ENCODE peak calls at places on chromosome 6, in six cellular contexts. J is HepG2, T is H1, X is GM12892, P is K562, F is GM12878. Z is an unnamed sample.

GRCh38 chr6:67630146-67630545 is 1004.9 kb upstream of the ADGRB3 start:
- DNase-seq in F (no peak), X (no peak), P (no peak), T (no peak), J (no peak), Z (no peak)

GRCh38 chr6:111576302-111576701 is 29.4 kb downstream of the TRAF3IP2 start:
- DNase-seq in J (no peak), T (no peak), X (no peak), F (no peak), P (no peak), Z (no peak)

GRCh38 chr6:126072834-126073233 is 86.5 kb downstream of the TRMT11 start:
- DNase-seq in F (no peak), J (no peak), X (no peak), P (no peak), T (no peak), Z (no peak)

GRCh38 chr6:121932071-121933009 is 467.1 kb upstream of the HSF2 start:
- DNase-seq in T (peak; percentile 49), F (no peak), P (no peak), X (no peak), J (peak; percentile 10), Z (no peak)

GRCh38 chr6:140237251-140237650 is 862.8 kb upstream of the CITED2 start:
- DNase-seq in J (no peak), P (no peak), T (no peak), X (no peak), F (no peak), Z (no peak)

GRCh38 chr6:26383624-26384417 is 913 bp downstream of the BTN2A2 start:
- DNase-seq in P (peak; percentile 40), X (no peak), J (no peak), T (peak; percentile 57), F (no peak), Z (no peak)

GRCh38 chr6:132235596-132236280 is 165.5 kb downstream of the MOXD1 start:
- DNase-seq in T (no peak), P (no peak), J (no peak), F (no peak), X (no peak), Z (no peak)

GRCh38 chr6:107968081-107968480 is 10.1 kb upstream of the SEC63 start:
- DNase-seq in J (no peak), X (no peak), T (no peak), F (no peak), P (no peak), Z (no peak)

GRCh38 chr6:71284785-71285184 is 3.8 kb upstream of the OGFRL1 start:
- DNase-seq in J (no peak), F (no peak), P (no peak), T (no peak), X (no peak), Z (no peak)

GRCh38 chr6:11971154-11971553 is 41.0 kb upstream of the HIVEP1 start:
- DNase-seq in J (no peak), F (no peak), T (no peak), X (no peak), P (no peak), Z (no peak)

GRCh38 chr6:8845691-8846090 is 410.3 kb upstream of the SLC35B3 start:
- DNase-seq in J (no peak), P (no peak), X (no peak), T (no peak), F (no peak), Z (no peak)

GRCh38 chr6:37552267-37552666 is 52.6 kb upstream of the CCDC167 start:
- DNase-seq in T (no peak), J (no peak), X (no peak), F (no peak), P (no peak), Z (no peak)

GRCh38 chr6:10401632-10402223 is 13.1 kb downstream of the TFAP2A start:
- DNase-seq in X (no peak), F (no peak), J (no peak), T (no peak), P (peak; percentile 29), Z (no peak)

GRCh38 chr6:80636689-80637088 is 530.2 kb downstream of the BCKDHB start:
- DNase-seq in J (no peak), P (no peak), F (no peak), X (no peak), T (no peak), Z (no peak)

GRCh38 chr6:41080623-41081022 is 7.8 kb downstream of the NFYA start:
- DNase-seq in T (no peak), P (no peak), X (no peak), J (no peak), F (no peak), Z (no peak)

GRCh38 chr6:77926198-77926752 is 273.4 kb downstream of the MEI4 start:
- DNase-seq in F (no peak), P (no peak), X (no peak), T (no peak), J (peak; percentile 54), Z (no peak)

GRCh38 chr6:428047-428608 is 36.6 kb downstream of the IRF4 start:
- DNase-seq in T (no peak), J (no peak), F (no peak), X (no peak), P (no peak), Z (no peak)

GRCh38 chr6:104784884-104785283 is 74.8 kb downstream of the HACE1 start:
- DNase-seq in X (no peak), T (no peak), P (no peak), J (no peak), F (no peak), Z (no peak)
- TF ChIP-seq POLR2AphosphoS5 in X (no peak), T (no peak), P (no peak), J (no peak), F (no peak), Z (no peak)

DNA sequence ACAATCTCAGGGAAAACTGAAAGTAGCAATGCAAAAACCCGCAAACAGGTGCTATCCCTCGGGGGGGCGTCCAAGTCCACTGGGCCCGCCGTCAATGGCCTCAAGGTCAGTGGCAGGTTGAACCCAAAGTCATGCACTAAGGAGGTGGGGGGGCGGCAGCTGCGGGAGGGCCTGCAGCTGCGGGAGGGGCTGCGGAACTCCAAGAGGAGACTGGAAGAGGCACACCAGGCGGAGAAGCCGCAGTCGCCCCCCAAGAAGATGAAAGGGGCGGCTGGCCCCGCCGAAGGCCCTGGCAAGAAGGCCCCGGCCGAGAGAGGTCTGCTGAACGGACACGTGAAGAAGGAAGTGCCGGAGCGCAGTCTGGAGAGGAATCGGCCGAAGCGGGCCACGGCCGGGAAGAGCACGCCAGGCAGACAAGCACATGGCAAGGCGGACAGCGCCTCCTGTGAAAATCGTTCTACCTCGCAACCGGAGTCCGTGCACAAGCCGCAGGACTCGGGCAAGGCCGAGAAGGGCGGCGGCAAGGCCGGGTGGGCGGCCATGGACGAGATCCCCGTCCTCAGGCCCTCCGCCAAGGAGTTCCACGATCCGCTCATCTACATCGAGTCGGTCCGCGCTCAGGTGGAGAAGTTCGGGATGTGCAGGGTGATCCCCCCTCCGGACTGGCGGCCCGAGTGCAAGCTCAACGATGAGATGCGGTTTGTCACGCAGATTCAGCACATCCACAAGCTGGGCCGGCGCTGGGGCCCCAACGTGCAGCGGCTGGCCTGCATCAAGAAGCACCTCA is 166.3 kb downstream of the DTNBP1 start:
- DNase-seq in P (no peak), T (no peak), F (no peak), J (no peak), X (no peak), Z (no peak)
- TF ChIP-seq TAF1 in P (no peak), T (no peak), F (no peak), J (no peak), X (no peak), Z (no peak)

GRCh38 chr6:127267742-127268588 is 1.3 kb downstream of the RNF146 start:
- DNase-seq in P (no peak), T (no peak), J (peak; percentile 12), F (no peak), X (no peak), Z (no peak)

GRCh38 chr6:127266178-127266891 is at the start of gene RNF146:
- DNase-seq in T (peak; percentile 81), X (peak; percentile 70), J (peak; percentile 81), F (peak; percentile 55), P (peak; percentile 87), Z (peak; percentile 63)

DNA sequence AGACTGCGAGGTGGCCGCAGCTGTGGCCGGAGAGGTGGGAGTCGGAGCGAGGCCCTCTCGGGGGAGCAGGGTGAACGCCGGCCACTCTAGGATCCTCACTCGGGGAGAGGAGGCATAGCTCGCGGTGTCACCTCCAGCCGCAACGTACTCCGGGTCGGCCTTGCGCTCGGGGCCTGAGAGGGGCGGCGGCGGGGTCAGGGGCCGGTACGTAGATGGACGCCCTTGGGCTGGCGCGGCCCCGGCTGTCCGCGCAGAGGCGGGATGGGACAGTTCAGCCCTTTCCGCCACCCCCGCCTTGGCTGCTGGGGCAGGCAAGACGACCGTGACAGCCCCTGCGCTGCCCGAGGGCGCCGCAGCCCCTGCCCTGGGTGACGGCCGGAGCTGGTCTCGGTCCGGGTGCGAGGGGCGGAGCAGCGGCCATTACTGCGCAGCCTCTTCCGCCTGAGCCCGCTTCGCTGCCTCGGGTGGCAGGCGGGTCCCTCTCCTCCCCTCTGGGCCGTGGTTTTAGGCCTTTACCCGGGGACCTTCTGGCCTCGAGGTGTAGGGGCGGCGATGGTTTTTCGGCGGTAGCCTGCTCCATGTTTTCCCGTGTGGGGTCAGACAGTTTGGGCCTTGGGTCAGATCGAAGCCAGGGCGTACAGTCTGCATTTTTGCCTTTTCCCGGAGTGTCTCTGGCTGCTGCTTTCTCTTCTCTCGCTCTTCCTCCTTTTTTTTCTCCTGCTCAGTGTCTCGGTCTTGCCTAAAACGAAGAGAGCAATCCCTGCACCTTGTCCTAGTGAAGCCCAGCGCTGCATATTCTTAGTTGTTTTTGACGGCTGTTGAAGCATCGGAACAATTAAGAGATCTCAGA is 453 bp downstream of the RNF146 start:
- DNase-seq in J (no peak), F (no peak), T (peak; percentile 84), X (peak; percentile 52), P (peak; percentile 65), Z (peak; percentile 66)
- TF ChIP-seq POLR2A in J (peak; percentile 96), F (peak; percentile 91), T (peak; percentile 81), X (peak; percentile 85), P (peak; percentile 90), Z (peak; percentile 84)

GRCh38 chr6:149128489-149129145 is 188.9 kb upstream of the TAB2 start:
- DNase-seq in J (no peak), F (no peak), X (no peak), P (peak; percentile 57), T (no peak), Z (no peak)

GRCh38 chr6:149131891-149132290 is 185.6 kb upstream of the TAB2 start:
- DNase-seq in T (no peak), J (no peak), P (no peak), X (no peak), F (no peak), Z (no peak)

GRCh38 chr6:149127212-149127611 is 190.3 kb upstream of the TAB2 start:
- DNase-seq in F (no peak), P (no peak), J (no peak), T (no peak), X (no peak), Z (no peak)

GRCh38 chr6:149130093-149130872 is 187.2 kb upstream of the TAB2 start:
- DNase-seq in X (no peak), J (no peak), P (no peak), F (no peak), T (no peak), Z (no peak)

DNA sequence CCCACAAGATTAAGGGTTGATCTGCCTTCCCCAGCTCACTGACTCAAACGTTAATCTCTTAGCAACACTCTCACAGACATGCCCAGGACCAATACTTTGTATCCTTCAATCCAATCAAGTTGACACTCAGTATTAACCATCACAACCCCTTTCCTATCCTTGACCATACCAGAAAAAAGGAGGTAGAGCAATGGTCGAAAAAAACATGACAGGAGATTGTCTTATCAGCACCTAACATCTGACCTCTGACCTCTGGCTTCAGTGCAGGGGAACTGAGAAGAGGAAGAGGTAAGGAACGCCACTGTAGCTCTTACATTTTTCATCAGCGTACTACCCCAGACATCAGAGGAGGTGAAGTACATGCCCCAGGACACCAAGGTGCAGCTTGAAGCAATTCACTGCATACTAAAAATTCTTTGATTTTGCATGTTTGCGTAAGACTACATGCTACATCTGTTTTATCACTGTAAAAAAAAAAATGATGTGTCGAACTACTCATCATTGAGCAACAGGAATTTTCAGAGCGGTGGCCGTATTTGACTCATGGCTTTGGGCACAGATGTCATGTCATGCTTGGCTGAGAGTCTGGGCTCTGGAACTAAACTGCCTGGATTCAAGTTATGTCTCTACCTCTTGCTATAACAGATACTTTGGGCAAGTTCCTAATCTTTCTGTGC is 188.0 kb upstream of the TAB2 start:
- DNase-seq in F (no peak), X (no peak), P (no peak), T (no peak), J (no peak), Z (no peak)
- TF ChIP-seq POLR2AphosphoS5 in F (no peak), X (no peak), P (no peak), T (no peak), J (no peak), Z (no peak)

Z was measured in GM12891.